ENCODE peak calls at places on chromosomes 5 and 9, in eight cellular contexts. V is GM12892; T is pons; X is spleen; O is T-helper 2 cell; I is CD4-positive, alpha-beta T cell; Z is left lung; R is fibroblast of the aortic adventitia. H is an unnamed sample.

GRCh38 chr5:74919487-74919886 is 53.3 kb upstream of the FAM169A start:
- DNase-seq in V (no peak), T (peak; percentile 85), X (no peak), O (no peak), I (no peak), Z (no peak), R (peak; percentile 78), H (no peak)

GRCh38 chr9:136343121-136343883 is 16.0 kb downstream of the GPSM1 start:
- DNase-seq in V (no peak), T (no peak), X (peak; percentile 87), O (no peak), I (no peak), Z (no peak), R (no peak), H (no peak)

GRCh38 chr5:151597749-151598148 is 6.6 kb upstream of the FAT2 start:
- DNase-seq in V (no peak), T (no peak), X (no peak), O (no peak), I (no peak), Z (no peak), R (no peak), H (no peak)

GRCh38 chr5:112479418-112479817 is 60.3 kb upstream of the EPB41L4A start:
- DNase-seq in V (no peak), T (no peak), X (no peak), O (no peak), I (no peak), Z (no peak), R (peak; percentile 63), H (no peak)

GRCh38 chr9:73437758-73438157 is 286.1 kb downstream of the ANXA1 start:
- DNase-seq in V (no peak), T (no peak), X (no peak), O (no peak), I (no peak), Z (no peak), R (peak; percentile 2), H (no peak)

GRCh38 chr5:81020478-81021167 is 60.5 kb downstream of the RASGRF2 start:
- DNase-seq in V (no peak), T (peak; percentile 45), X (no peak), O (no peak), I (no peak), Z (no peak), R (no peak), H (no peak)

GRCh38 chr9:68949271-68950000 is 64.5 kb downstream of the PRKACG start:
- DNase-seq in V (no peak), T (peak; percentile 18), X (no peak), O (no peak), I (no peak), Z (no peak), R (peak; percentile 5), H (no peak)

GRCh38 chr9:68489636-68490035 is 51.0 kb downstream of the TMEM252 start:
- DNase-seq in V (no peak), T (no peak), X (no peak), O (no peak), I (no peak), Z (no peak), R (no peak), H (no peak)

GRCh38 chr5:38400365-38400764 is 142.0 kb downstream of the EGFLAM start:
- DNase-seq in V (no peak), T (no peak), X (no peak), O (no peak), I (no peak), Z (no peak), R (no peak), H (no peak)

GRCh38 chr9:13970018-13970417 is 343.9 kb downstream of the NFIB start:
- DNase-seq in V (no peak), T (no peak), X (no peak), O (no peak), I (no peak), Z (no peak), R (no peak), H (no peak)

GRCh38 chr9:3960661-3961144 is 339.2 kb downstream of the GLIS3 start:
- DNase-seq in V (no peak), T (peak; percentile 42), X (no peak), O (no peak), I (no peak), Z (no peak), R (peak; percentile 48), H (no peak)

GRCh38 chr5:80055491-80056170 is 20.5 kb downstream of the THBS4 start:
- DNase-seq in V (no peak), T (no peak), X (no peak), O (no peak), I (no peak), Z (peak; percentile 55), R (no peak), H (peak; percentile 16)

GRCh38 chr5:142506046-142506445 is 179.8 kb downstream of the FGF1 start:
- DNase-seq in V (no peak), T (no peak), X (no peak), O (no peak), I (no peak), Z (no peak), R (peak; percentile 53), H (no peak)

GRCh38 chr5:93062548-93062947 is 518.5 kb downstream of the NR2F1-AS1 start:
- DNase-seq in V (no peak), T (peak; percentile 48), X (no peak), O (no peak), I (no peak), Z (no peak), R (peak; percentile 25), H (no peak)

GRCh38 chr5:150801117-150801927 is 22.8 kb downstream of the SMIM3 start:
- DNase-seq in V (no peak), T (peak; percentile 74), X (no peak), O (no peak), I (no peak), Z (no peak), R (peak; percentile 88), H (no peak)

GRCh38 chr9:136403915-136404800 is 4.2 kb upstream of the SNAPC4 start:
- DNase-seq in V (peak; percentile 58), T (no peak), X (peak; percentile 80), O (peak; percentile 32), I (no peak), Z (no peak), R (no peak), H (no peak)

GRCh38 chr9:131739192-131739961 is 499 bp downstream of the RAPGEF1 start:
- DNase-seq in V (peak; percentile 59), T (no peak), X (peak; percentile 93), O (no peak), I (no peak), Z (no peak), R (peak; percentile 27), H (no peak)